ENCODE peak calls at places on chromosome 12, in five cellular contexts. Y, P, E, J and K are unnamed samples. For H3K36me3, the result is how much of the 10 kb centered on the place peaks cover.

GRCh38 chr12:48510111-48510510 is 15.3 kb upstream of the OR8S1 start:
- DNase-seq in Y (no peak), P (no peak), E (no peak), J (no peak), K (no peak)

GRCh38 chr12:4432878-4433820 is 12.5 kb downstream of the FGF6 start:
- DNase-seq in Y (no peak), P (no peak), E (no peak), J (no peak), K (no peak)

GRCh38 chr12:49043856-49044258 is 16.7 kb downstream of the KMT2D start:
- DNase-seq in Y (no peak), P (no peak), E (peak), J (peak), K (no peak)

GRCh38 chr12:27780612-27781408 is 774 bp upstream of the MANSC4 start:
- DNase-seq in Y (no peak), P (peak), E (peak), J (no peak), K (no peak)

GRCh38 chr12:126719886-126720666 is 1546.9 kb upstream of the TMEM132C start:
- DNase-seq in Y (no peak), P (no peak), E (peak), J (no peak), K (no peak)

GRCh38 chr12:49365542-49365941 is 1.7 kb upstream of the SPATS2 start:
- DNase-seq in Y (no peak), P (no peak), E (no peak), J (no peak), K (no peak)

GRCh38 chr12:65941388-65941787 is 117.1 kb downstream of the HMGA2 start:
- DNase-seq in Y (no peak), P (no peak), E (no peak), J (no peak), K (no peak)

GRCh38 chr12:9880532-9880931 is 757 bp upstream of the KLRF2 start:
- DNase-seq in Y (no peak), P (no peak), E (no peak), J (no peak), K (no peak)

GRCh38 chr12:90301734-90302133 is 593.1 kb upstream of the ATP2B1 start:
- DNase-seq in Y (no peak), P (no peak), E (no peak), J (no peak), K (no peak)

GRCh38 chr12:19006626-19007025 is 122.9 kb upstream of the PLEKHA5 start:
- DNase-seq in Y (no peak), P (no peak), E (no peak), J (no peak), K (no peak)

GRCh38 chr12:21301-22189 is 45.0 kb upstream of the IQSEC3 start:
- DNase-seq in Y (no peak), P (peak), E (no peak), J (no peak), K (no peak)

GRCh38 chr12:101552277-101552676 is 42.5 kb upstream of the MYBPC1 start:
- DNase-seq in Y (no peak), P (no peak), E (no peak), J (no peak), K (peak)

GRCh38 chr12:91434081-91434480 is 251.5 kb upstream of the DCN start:
- DNase-seq in Y (no peak), P (no peak), E (no peak), J (no peak), K (no peak)

GRCh38 chr12:101619026-101619827 is 24.5 kb downstream of the MYBPC1 start:
- DNase-seq in Y (no peak), P (no peak), E (no peak), J (no peak), K (no peak)

GRCh38 chr12:122203301-122203967 is at the start of gene B3GNT4:
- DNase-seq in Y (no peak), P (peak), E (peak), J (peak), K (peak)

GRCh38 chr12:27828196-27828595 is 48.2 kb upstream of the MANSC4 start:
- DNase-seq in Y (no peak), P (no peak), E (no peak), J (no peak), K (no peak)

GRCh38 chr12:67148265-67148664 is 120.9 kb upstream of the CAND1 start:
- DNase-seq in Y (no peak), P (no peak), E (no peak), J (no peak), K (no peak)

GRCh38 chr12:106704081-106704480 is 70.4 kb upstream of the RIC8B start:
- DNase-seq in Y (no peak), P (no peak), E (no peak), J (no peak), K (no peak)

GRCh38 chr12:49260165-49260564 is 4.7 kb upstream of the TUBA1C start:
- DNase-seq in Y (no peak), P (no peak), E (no peak), J (no peak), K (no peak)

GRCh38 chr12:84986586-84986985 is 49.5 kb downstream of the TSPAN19 start:
- DNase-seq in Y (no peak), P (no peak), E (no peak), J (no peak), K (no peak)

GRCh38 chr12:129903092-129903945 is 506 bp downstream of the TMEM132D start:
- DNase-seq in Y (no peak), P (no peak), E (no peak), J (no peak), K (peak)

GRCh38 chr12:10737249-10737648 is 14.1 kb upstream of the YBX3 start:
- DNase-seq in Y (no peak), P (no peak), E (no peak), J (no peak), K (no peak)

GRCh38 chr12:16515666-16516065 is 90.3 kb downstream of the LMO3 start:
- DNase-seq in Y (no peak), P (no peak), E (no peak), J (no peak), K (no peak)

GRCh38 chr12:127280393-127281275 is 986.3 kb upstream of the TMEM132C start:
- DNase-seq in Y (no peak), P (no peak), E (peak), J (peak), K (peak)

GRCh38 chr12:132402831-132403416 is 73.5 kb upstream of the GALNT9 start:
- DNase-seq in Y (no peak), P (no peak), E (no peak), J (no peak), K (peak)

GRCh38 chr12:114681149-114681849 is 2.7 kb downstream of the TBX3 start:
- DNase-seq in Y (no peak), P (no peak), E (no peak), J (no peak), K (no peak)
- H3K4me3 ChIP-seq in Y (peak), P (peak), E (peak), J (no peak), K (peak)

DNA sequence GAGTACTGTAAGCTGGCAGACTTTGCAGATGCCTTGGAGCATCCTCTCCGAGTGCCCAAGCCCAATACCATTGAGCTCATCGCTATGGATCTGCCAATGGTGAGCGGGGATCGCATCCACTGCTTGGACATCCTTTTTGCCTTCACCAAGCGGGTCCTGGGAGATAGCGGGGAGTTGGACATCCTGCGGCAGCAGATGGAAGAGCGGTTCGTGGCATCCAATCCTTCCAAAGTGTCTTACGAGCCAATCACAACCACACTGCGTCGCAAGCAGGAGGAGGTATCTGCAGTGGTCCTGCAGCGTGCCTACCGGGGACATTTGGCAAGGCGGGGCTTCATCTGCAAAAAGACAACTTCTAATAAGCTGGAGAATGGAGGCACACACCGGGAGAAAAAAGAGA is 41.6 kb downstream of the FIGNL2 start:
- DNase-seq in Y (no peak), P (no peak), E (no peak), J (no peak), K (no peak)
- H3K27ac ChIP-seq in Y (no peak), P (no peak), E (no peak), J (no peak), K (no peak)

GRCh38 chr12:119758236-119758635 is 90.3 kb downstream of the PRKAB1 start:
- DNase-seq in Y (no peak), P (no peak), E (no peak), J (no peak), K (no peak)
- H3K36me3 ChIP-seq in Y (under half), P (under half), E (under half), J (under half), K (under half)

DNA sequence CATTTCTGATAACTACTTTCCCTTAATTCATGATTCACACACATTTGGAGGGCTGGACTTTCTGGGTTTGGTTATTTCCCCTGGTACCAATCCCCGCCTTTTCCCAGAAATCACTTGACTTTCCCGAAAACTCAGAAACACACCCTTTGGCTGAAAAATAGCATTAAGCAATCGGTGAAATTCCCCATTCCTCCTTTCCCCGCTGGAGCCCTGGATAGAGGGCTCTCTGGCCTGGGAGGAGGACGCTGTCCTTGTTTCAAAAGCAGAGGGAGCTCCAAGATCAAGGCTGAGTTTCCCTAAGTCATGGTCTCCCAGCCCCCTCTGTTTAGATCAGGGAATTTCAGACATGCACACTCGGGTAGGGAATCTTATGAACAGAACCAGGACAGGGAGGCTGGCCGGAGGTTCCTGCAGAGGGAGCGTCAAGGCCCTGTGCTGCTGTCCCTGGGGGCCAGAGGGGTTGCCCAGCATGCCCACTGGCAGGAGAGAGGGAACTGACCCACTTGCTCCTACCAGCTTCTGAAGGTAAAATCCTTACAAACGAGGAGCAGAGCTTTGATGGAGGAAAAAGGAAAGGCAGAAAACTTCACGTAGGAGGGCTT is at the start of gene C1S:
- DNase-seq in Y (no peak), P (peak), E (peak), J (no peak), K (peak)
- H3K4me3 ChIP-seq in Y (no peak), P (peak), E (no peak), J (no peak), K (peak)

DNA sequence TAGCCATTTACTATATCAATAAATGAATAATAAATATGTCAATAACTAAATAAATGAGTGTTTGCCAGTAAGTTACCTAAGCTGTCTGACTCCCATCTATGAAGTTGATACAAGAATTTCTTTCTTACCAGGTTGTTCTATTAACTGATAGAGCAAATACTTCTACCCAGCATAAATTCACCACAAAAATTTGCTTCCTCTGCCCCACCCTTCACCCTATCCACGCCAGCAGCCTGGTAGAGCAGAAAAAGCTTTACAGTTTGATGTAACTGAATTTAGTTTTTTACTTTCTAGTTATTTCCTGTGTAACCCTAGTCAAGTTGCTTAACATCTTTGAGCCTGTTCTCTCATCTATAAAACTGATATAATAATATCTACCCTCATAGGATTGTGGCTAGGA is 94.9 kb upstream of the SLC16A7 start:
- DNase-seq in Y (no peak), P (no peak), E (no peak), J (no peak), K (no peak)
- H3K27ac ChIP-seq in Y (no peak), P (no peak), E (no peak), J (no peak), K (no peak)

GRCh38 chr12:120992989-120993388 is 14.6 kb downstream of the HNF1A start:
- DNase-seq in Y (no peak), P (no peak), E (no peak), J (no peak), K (no peak)
- H3K36me3 ChIP-seq in Y (under half), P (under half), E (under half), J (under half), K (under half)

GRCh38 chr12:131065279-131065678 is 111.6 kb downstream of the ADGRD1 start:
- DNase-seq in Y (no peak), P (peak), E (no peak), J (no peak), K (no peak)

GRCh38 chr12:131065801-131066200 is 112.1 kb downstream of the ADGRD1 start:
- DNase-seq in Y (no peak), P (peak), E (no peak), J (no peak), K (no peak)

GRCh38 chr12:131067993-131068942 is 114.6 kb downstream of the ADGRD1 start:
- DNase-seq in Y (no peak), P (peak), E (no peak), J (no peak), K (no peak)

GRCh38 chr12:131066886-131067490 is 113.3 kb downstream of the ADGRD1 start:
- DNase-seq in Y (no peak), P (peak), E (no peak), J (no peak), K (no peak)

DNA sequence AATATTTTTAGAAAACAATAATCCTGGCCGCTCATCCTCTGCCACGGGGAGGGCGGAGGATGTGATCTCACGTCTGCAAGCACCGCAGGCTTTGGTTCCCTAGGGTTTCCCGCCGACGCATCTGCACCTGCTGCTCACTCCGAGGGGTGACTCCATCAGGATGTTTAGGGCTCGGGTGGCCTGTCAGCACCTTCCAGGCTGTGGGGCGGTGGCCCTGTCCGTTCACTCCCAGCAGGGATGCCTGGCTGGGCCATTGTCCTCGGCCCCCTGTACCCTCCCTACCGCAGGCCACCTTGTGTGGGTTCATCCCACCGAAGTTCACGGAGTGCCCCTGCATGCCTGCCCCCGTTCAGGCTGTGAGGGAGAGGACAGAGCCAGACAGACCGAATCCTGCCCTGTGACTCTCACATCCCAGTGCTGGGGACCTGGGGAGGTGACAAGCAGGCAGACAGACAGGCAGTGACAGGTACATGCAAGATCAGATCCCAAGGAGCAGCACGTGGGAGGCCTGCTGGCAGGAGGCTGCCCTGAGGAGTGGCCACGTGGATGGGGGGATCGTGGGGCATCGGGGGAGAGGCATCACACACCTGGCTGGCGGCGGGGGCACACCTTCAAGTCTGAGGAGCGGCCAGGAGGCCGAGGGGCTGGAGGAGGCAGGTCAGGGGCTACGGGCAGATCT is 112.6 kb downstream of the ADGRD1 start:
- DNase-seq in Y (no peak), P (peak), E (no peak), J (no peak), K (peak)
- H3K4me3 ChIP-seq in Y (no peak), P (no peak), E (no peak), J (no peak), K (no peak)

DNA sequence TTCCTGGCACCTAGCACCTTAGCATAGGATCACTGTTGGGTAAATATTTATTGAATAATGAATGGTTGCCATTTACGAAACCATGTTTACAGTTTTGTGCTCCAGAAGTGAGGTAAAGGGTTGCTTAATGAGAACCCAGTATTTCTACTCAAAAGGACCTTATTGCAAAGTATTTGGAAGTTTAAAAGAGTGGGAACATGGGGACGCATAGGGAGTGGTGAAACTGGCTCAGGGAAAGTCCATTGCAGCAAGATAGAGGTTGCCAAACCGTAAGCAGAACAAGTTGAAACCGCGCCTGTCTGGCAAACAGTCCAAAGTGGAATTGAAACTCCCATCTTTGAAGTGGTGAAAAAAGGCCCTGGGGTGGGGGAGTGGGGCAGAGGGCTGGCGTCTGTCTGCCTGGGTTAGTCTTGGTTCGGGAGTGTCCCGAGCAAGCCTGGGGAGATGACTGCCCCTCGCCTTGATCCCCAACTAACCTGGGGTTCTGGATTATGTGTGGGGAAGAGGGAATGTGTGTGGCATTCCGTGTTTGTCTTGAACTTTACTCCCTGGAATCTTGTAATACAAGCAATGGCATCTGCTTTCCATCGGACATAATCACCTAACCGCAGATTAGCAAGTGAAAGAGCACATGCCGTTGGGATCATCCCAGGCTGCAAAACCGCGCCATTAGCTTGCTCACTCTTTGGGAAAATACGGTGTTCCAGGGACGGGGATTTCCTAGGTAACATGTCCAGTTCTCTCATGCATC is 7.2 kb downstream of the ALDH2 start:
- DNase-seq in Y (no peak), P (peak), E (no peak), J (no peak), K (no peak)
- H3K27ac ChIP-seq in Y (peak), P (peak), E (peak), J (no peak), K (peak)

DNA sequence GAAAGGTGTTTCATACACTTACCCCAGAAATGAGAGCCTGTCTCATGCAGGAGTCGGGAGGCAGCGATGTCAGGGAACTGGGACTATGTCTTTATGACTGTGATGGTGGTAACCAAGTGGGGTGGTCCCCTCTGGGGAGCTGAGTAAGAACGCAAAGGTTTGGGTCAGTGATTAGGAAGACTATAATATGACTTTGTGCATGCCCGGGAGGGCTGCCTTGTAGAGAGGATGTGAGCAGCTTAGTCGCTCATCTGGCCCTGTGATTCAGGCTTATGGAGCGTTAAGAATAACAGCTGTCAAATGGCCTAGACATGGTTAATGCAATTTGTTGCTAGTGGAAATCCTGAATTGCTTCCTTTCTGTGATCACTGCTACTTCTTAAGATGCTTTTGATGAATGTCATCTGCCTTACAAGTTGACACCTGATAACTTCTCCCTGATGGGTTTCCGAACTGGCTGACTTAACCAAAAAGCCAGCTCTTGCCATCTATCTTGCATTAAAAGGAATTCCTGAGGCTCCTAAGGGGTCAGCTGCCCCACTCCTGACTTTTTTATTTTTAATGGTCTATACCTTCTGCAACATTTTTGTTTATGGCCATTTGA is 35.4 kb upstream of the AACS start:
- DNase-seq in Y (no peak), P (no peak), E (no peak), J (no peak), K (no peak)
- H3K36me3 ChIP-seq in Y (under half), P (under half), E (under half), J (under half), K (under half)